ENCODE peak calls at places on chromosomes 4 and X, in five cellular contexts. Q is NCI-H2171 treated with DMSO at 0.1 percent for 48 hours, B is K562, P is memory B cell, R is astrocyte of the hippocampus. U is an unnamed sample.

GRCh38 chrX:153861733-153862300 is 24.2 kb downstream of the L1CAM start:
- DNase-seq in Q (peak), B (no peak), P (no peak), R (no peak), U (no peak)

GRCh38 chr4:26860922-26861433 is 337 bp downstream of the STIM2 start:
- DNase-seq in Q (no peak), B (no peak), P (peak), R (peak), U (peak)

GRCh38 chr4:154719087-154719486 is 24.7 kb upstream of the LRAT start:
- DNase-seq in Q (no peak), B (no peak), P (no peak), R (peak), U (no peak)

GRCh38 chrX:66680451-66680850 is 41.6 kb upstream of the EDA2R start:
- DNase-seq in Q (no peak), B (no peak), P (no peak), R (no peak), U (no peak)

GRCh38 chrX:100864967-100865366 is 9.2 kb downstream of the NOX1 start:
- DNase-seq in Q (no peak), B (no peak), P (no peak), R (peak), U (no peak)

GRCh38 chr4:83284161-83285021 is at the start of gene COQ2:
- DNase-seq in Q (peak), B (peak), P (peak), R (peak), U (peak)

GRCh38 chr4:125112536-125112935 is 202.2 kb upstream of the FAT4 start:
- DNase-seq in Q (no peak), B (no peak), P (no peak), R (no peak), U (no peak)

GRCh38 chrX:13013353-13014110 is 30.9 kb downstream of the FAM9C start:
- DNase-seq in Q (no peak), B (peak), P (no peak), R (no peak), U (no peak)

GRCh38 chr4:13548059-13548983 is 4.0 kb upstream of the NKX3-2 start:
- DNase-seq in Q (no peak), B (no peak), P (no peak), R (no peak), U (no peak)

GRCh38 chr4:98248984-98249383 is 12.2 kb upstream of the RAP1GDS1 start:
- DNase-seq in Q (no peak), B (no peak), P (no peak), R (no peak), U (no peak)

GRCh38 chrX:39443240-39443639 is 642.0 kb downstream of the MID1IP1 start:
- DNase-seq in Q (no peak), B (no peak), P (no peak), R (no peak), U (no peak)

GRCh38 chr4:110165382-110166285 is 32.8 kb downstream of the ELOVL6 start:
- DNase-seq in Q (no peak), B (peak), P (no peak), R (peak), U (no peak)

GRCh38 chr4:16896871-16897270 is 1.6 kb downstream of the LDB2 start:
- DNase-seq in Q (no peak), B (no peak), P (no peak), R (peak), U (no peak)

GRCh38 chr4:165563851-165564250 is 185.0 kb downstream of the CPE start:
- DNase-seq in Q (no peak), B (no peak), P (no peak), R (peak), U (no peak)

GRCh38 chr4:84366111-84366510 is 133.0 kb downstream of the NKX6-1 start:
- DNase-seq in Q (no peak), B (no peak), P (no peak), R (peak), U (no peak)

GRCh38 chr4:43132010-43132582 is 239.6 kb downstream of the GRXCR1 start:
- DNase-seq in Q (peak), B (peak), P (peak), R (peak), U (no peak)

GRCh38 chrX:144592036-144592435 is 655.3 kb upstream of the SPANXN1 start:
- DNase-seq in Q (no peak), B (no peak), P (no peak), R (no peak), U (no peak)

GRCh38 chrX:118459494-118459893 is 36.1 kb upstream of the DOCK11 start:
- DNase-seq in Q (peak), B (peak), P (no peak), R (peak), U (no peak)

GRCh38 chr4:112717856-112718255 is 80.9 kb downstream of the LARP7 start:
- DNase-seq in Q (no peak), B (no peak), P (no peak), R (no peak), U (no peak)

GRCh38 chr4:10856271-10856670 is 171.7 kb upstream of the CLNK start:
- DNase-seq in Q (no peak), B (no peak), P (no peak), R (no peak), U (no peak)

GRCh38 chr4:188439641-188440311 is 300.5 kb downstream of the TRIML1 start:
- DNase-seq in Q (peak), B (no peak), P (no peak), R (peak), U (no peak)

GRCh38 chrX:110531873-110532272 is 173.2 kb downstream of the RTL9 start:
- DNase-seq in Q (no peak), B (no peak), P (no peak), R (no peak), U (no peak)

GRCh38 chr4:140267576-140267975 is 105.9 kb upstream of the SCOC start:
- DNase-seq in Q (no peak), B (no peak), P (no peak), R (no peak), U (no peak)

GRCh38 chrX:29299689-29300088 is 712.4 kb downstream of the IL1RAPL1 start:
- DNase-seq in Q (no peak), B (no peak), P (no peak), R (no peak), U (no peak)

GRCh38 chr4:84722720-84723119 is 139.8 kb downstream of the CDS1 start:
- DNase-seq in Q (no peak), B (no peak), P (no peak), R (no peak), U (no peak)

GRCh38 chr4:2746891-2747695 is 9.0 kb downstream of the TNIP2 start:
- DNase-seq in Q (no peak), B (no peak), P (no peak), R (no peak), U (no peak)